ENCODE peak calls at places on chromosomes 12 and 14, in seven cellular contexts. C, X, K, M, I, S and U are unnamed samples.

GRCh38 chr14:61861320-61861865 is 99.2 kb downstream of the SNAPC1 start:
- DNase-seq in C (no peak), X (no peak), K (no peak), M (no peak), I (no peak), S (no peak), U (no peak)

GRCh38 chr14:101962503-101962874 is 1.9 kb upstream of the DYNC1H1 start:
- DNase-seq in C (no peak), X (peak; percentile 87), K (peak; percentile 61), M (peak; percentile 21), I (no peak), S (peak; percentile 68), U (no peak)

GRCh38 chr14:78399316-78399889 is 229.2 kb downstream of the NRXN3 start:
- DNase-seq in C (no peak), X (peak; percentile 10), K (peak; percentile 21), M (no peak), I (no peak), S (no peak), U (peak; percentile 49)

GRCh38 chr14:104145826-104146642 is 7.6 kb downstream of the KIF26A start:
- DNase-seq in C (no peak), X (no peak), K (no peak), M (no peak), I (no peak), S (peak; percentile 19), U (no peak)

GRCh38 chr12:51700887-51701286 is 109.9 kb downstream of the SCN8A start:
- DNase-seq in C (no peak), X (no peak), K (no peak), M (no peak), I (no peak), S (no peak), U (no peak)

GRCh38 chr12:47651368-47652254 is 54.2 kb downstream of the RPAP3 start:
- DNase-seq in C (peak; percentile 38), X (peak; percentile 77), K (peak; percentile 7), M (peak; percentile 3), I (no peak), S (peak; percentile 53), U (peak; percentile 23)

GRCh38 chr12:7645395-7646177 is 20.1 kb downstream of the APOBEC1 start:
- DNase-seq in C (peak; percentile 15), X (peak; percentile 51), K (no peak), M (peak; percentile 24), I (no peak), S (no peak), U (no peak)

GRCh38 chr14:49768301-49769121 is 558 bp downstream of the KLHDC2 start:
- DNase-seq in C (peak; percentile 59), X (peak; percentile 60), K (no peak), M (peak; percentile 18), I (peak; percentile 80), S (peak; percentile 70), U (peak; percentile 24)

GRCh38 chr12:104571328-104571727 is 114.6 kb downstream of the CHST11 start:
- DNase-seq in C (no peak), X (no peak), K (no peak), M (no peak), I (no peak), S (no peak), U (no peak)

GRCh38 chr12:30687265-30687986 is 8.2 kb downstream of the IPO8 start:
- DNase-seq in C (no peak), X (peak; percentile 35), K (no peak), M (no peak), I (no peak), S (no peak), U (no peak)

GRCh38 chr12:101655400-101655799 is 42.0 kb upstream of the CHPT1 start:
- DNase-seq in C (no peak), X (no peak), K (no peak), M (no peak), I (no peak), S (no peak), U (no peak)

DNA sequence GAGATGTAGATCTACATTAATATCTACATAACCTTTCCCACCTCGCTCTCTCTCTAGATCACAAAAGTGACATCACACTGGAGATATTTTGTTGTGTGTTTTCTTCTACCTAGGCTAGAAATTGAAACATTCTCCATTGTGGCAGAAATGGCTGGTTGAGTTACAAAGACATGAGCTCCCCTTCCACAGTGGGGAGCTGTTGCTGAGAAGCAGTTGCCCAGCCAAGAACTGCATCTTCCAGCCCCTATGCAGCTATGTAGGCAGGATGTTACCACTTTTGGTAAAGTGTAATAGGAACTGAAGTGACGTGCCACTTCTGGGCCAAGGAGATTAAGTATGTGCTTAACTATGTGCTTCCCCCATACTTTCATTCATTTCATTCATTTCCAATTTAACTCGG is 138.7 kb upstream of the E2F7 start:
- DNase-seq in C (no peak), X (peak; percentile 31), K (no peak), M (no peak), I (no peak), S (no peak), U (no peak)
- TF ChIP-seq CTCF in C (no peak), X (peak; percentile 41), K (peak; percentile 14), M (no peak), I (no peak), S (no peak), U (no peak)

DNA sequence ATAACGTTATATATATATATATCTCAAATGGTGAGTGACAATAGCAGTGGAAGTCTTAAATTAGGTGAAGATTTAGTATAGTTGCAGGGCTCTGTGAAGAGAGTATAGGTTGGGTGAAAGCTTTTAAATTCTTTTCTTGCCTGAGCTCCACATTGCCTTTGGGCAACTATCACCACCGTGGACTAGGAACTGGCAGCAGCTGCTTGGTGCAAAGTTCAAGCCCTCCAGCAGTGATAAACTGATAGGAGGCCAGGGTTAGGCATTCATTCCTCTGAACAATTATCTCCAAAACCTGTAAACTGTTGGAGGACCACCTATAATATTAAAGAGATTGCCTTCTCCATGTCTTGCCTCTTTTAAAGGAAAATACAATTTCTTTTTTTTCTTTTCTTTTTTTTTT is 91.2 kb upstream of the ATXN7L3B start:
- DNase-seq in C (no peak), X (no peak), K (no peak), M (no peak), I (no peak), S (no peak), U (no peak)
- TF ChIP-seq CTCF in C (no peak), X (no peak), K (no peak), M (no peak), I (no peak), S (no peak), U (no peak)

GRCh38 chr12:76922821-76923315 is 44.0 kb upstream of the CSRP2 start:
- DNase-seq in C (no peak), X (no peak), K (no peak), M (no peak), I (no peak), S (no peak), U (no peak)

GRCh38 chr12:76921891-76922664 is 43.3 kb upstream of the CSRP2 start:
- DNase-seq in C (no peak), X (no peak), K (no peak), M (no peak), I (no peak), S (no peak), U (no peak)

GRCh38 chr12:76929499-76929898 is 50.7 kb upstream of the CSRP2 start:
- DNase-seq in C (no peak), X (no peak), K (no peak), M (no peak), I (no peak), S (no peak), U (no peak)

DNA sequence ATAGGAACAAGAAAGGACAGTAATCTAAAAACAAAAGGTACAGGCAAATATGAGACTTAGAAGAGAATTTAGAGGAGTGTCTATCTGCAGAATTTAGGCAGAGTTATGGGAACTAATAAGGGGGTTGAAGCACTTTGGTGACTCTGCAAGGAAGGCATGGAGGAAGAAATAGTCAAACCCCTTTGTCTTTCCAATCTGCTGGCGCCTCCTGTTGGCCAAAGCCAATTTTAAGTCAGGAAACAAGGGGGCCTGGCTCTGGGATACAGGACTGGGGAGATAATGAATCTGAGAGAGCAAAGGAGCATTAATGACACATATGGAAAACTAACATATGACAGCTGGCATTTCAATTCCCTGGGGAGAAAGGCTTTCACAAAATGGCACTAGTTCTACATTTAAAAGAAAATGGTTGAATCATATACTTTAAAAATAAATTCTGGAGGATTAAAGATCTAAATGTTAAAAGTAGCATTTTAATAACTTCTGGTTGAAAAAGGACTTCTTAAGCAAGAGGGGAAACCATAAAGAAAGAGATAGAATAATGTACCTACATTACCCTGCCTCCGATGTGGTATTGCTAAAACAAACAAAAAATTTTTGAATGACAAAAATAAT is 48.5 kb upstream of the CSRP2 start:
- DNase-seq in C (peak; percentile 6), X (peak; percentile 56), K (no peak), M (peak; percentile 27), I (no peak), S (peak; percentile 46), U (peak; percentile 34)
- TF ChIP-seq CTCF in C (no peak), X (peak; percentile 66), K (peak; percentile 53), M (peak; percentile 41), I (no peak), S (peak; percentile 69), U (peak; percentile 54)

GRCh38 chr12:5439788-5440300 is 7.9 kb downstream of the NTF3 start:
- DNase-seq in C (no peak), X (no peak), K (no peak), M (no peak), I (no peak), S (no peak), U (no peak)

GRCh38 chr12:5437657-5438056 is 5.7 kb downstream of the NTF3 start:
- DNase-seq in C (no peak), X (no peak), K (no peak), M (no peak), I (no peak), S (no peak), U (no peak)

GRCh38 chr12:5440973-5441372 is 9.1 kb downstream of the NTF3 start:
- DNase-seq in C (no peak), X (no peak), K (no peak), M (no peak), I (no peak), S (no peak), U (no peak)

GRCh38 chr12:5438671-5439200 is 6.8 kb downstream of the NTF3 start:
- DNase-seq in C (no peak), X (no peak), K (no peak), M (no peak), I (no peak), S (no peak), U (no peak)

GRCh38 chr12:5439333-5439732 is 7.4 kb downstream of the NTF3 start:
- DNase-seq in C (no peak), X (no peak), K (no peak), M (no peak), I (no peak), S (no peak), U (no peak)
- TF ChIP-seq CTCF in C (no peak), X (no peak), K (no peak), M (peak; percentile 23), I (no peak), S (no peak), U (no peak)

DNA sequence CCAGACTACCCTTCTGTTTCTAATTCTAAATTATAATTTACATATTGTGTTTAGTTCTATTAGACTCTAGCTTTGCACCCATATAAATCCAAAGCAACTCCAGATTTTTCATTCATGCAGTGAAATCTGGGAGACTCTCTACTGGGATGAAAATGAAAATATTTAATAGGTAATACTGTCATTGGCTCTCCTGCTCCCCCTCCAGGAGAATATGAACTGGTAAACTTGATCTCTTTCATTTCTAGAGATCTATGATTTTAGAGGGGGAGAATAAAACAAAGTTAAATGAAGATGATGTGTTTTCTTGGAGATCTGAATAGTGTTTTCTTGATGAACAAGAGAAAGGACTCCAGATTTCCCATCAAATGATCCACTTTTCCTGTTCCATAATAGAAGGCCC is 104.3 kb upstream of the TMCC3 start:
- DNase-seq in C (no peak), X (peak; percentile 17), K (no peak), M (no peak), I (no peak), S (no peak), U (no peak)
- TF ChIP-seq CTCF in C (no peak), X (peak; percentile 40), K (peak; percentile 19), M (peak; percentile 36), I (no peak), S (peak; percentile 19), U (peak; percentile 36)

GRCh38 chr12:131713349-131713748 is 2.5 kb downstream of the SFSWAP start:
- DNase-seq in C (no peak), X (no peak), K (no peak), M (no peak), I (no peak), S (no peak), U (no peak)
- TF ChIP-seq CTCF in C (no peak), X (no peak), K (no peak), M (peak; percentile 13), I (no peak), S (no peak), U (no peak)